ENCODE peak calls at places on chromosomes 12 and 14, in eight cellular contexts. X is stimulated activated CD8-positive, alpha-beta memory T cell treated with anti-CD3 and anti-CD28 coated beads, Interleukin-15, amount 100 ng/mL, for 4 hours; K is stimulated activated CD4-positive, alpha-beta T cell treated with anti-CD3 and anti-CD28 coated beads, Interleukin-15, amount 100 ng/mL, for 24 hours; A is COR-L47; Z is AG20443; G is AG08396; F is AG10803; D is HTR-8/SVneo. I is an unnamed sample.

GRCh38 chr12:116484807-116485206 is 74.4 kb upstream of the MAP1LC3B2 start:
- DNase-seq in F (peak), G (no peak), Z (peak), A (no peak), X (no peak), K (no peak), D (no peak), I (peak)

GRCh38 chr12:58592817-58593216 is 327.5 kb downstream of the LRIG3 start:
- DNase-seq in F (peak), D (no peak), A (no peak), K (no peak), Z (no peak), G (no peak), X (no peak), I (no peak)

GRCh38 chr12:78672033-78672432 is 192.5 kb upstream of the SYT1 start:
- DNase-seq in K (no peak), A (no peak), X (no peak), D (no peak), Z (no peak), F (no peak), G (no peak), I (no peak)

GRCh38 chr12:108701779-108702435 is 29.4 kb downstream of the CORO1C start:
- DNase-seq in Z (peak), A (no peak), G (no peak), K (peak), X (no peak), F (peak), D (no peak), I (no peak)

GRCh38 chr12:77190022-77190421 is 124.7 kb upstream of the E2F7 start:
- DNase-seq in D (no peak), X (no peak), Z (peak), A (no peak), K (no peak), G (peak), F (peak), I (no peak)

GRCh38 chr12:122123051-122123760 is 44.6 kb downstream of the MLXIP start:
- DNase-seq in D (peak), A (peak), F (peak), X (no peak), K (peak), Z (peak), G (peak), I (peak)

GRCh38 chr12:52494518-52494917 is 1.5 kb upstream of the KRT6A start:
- DNase-seq in D (no peak), X (no peak), A (no peak), K (no peak), G (no peak), Z (peak), F (peak), I (no peak)

GRCh38 chr14:94716976-94717375 is 52.9 kb downstream of the GSC start:
- DNase-seq in Z (no peak), G (no peak), F (no peak), D (no peak), X (no peak), A (no peak), K (no peak), I (no peak)

GRCh38 chr12:59030415-59030814 is 110.1 kb upstream of the LRIG3 start:
- DNase-seq in F (no peak), A (no peak), K (no peak), Z (no peak), G (no peak), D (no peak), X (no peak), I (no peak)

GRCh38 chr12:24111591-24111990 is 162.1 kb upstream of the SOX5 start:
- DNase-seq in A (no peak), G (peak), Z (no peak), D (no peak), X (no peak), K (no peak), F (no peak), I (peak)

GRCh38 chr12:15532364-15532977 is 210.2 kb downstream of the PTPRO start:
- DNase-seq in K (peak), A (no peak), G (peak), F (peak), Z (peak), D (peak), X (no peak), I (no peak)

GRCh38 chr12:9052610-9053009 is 63.1 kb downstream of the A2M start:
- DNase-seq in Z (no peak), A (no peak), X (no peak), D (no peak), K (no peak), G (no peak), F (peak), I (no peak)

GRCh38 chr12:79344855-79345840 is 345.6 kb downstream of the PAWR start:
- DNase-seq in X (no peak), D (peak), Z (peak), F (peak), A (peak), K (peak), G (peak), I (no peak)

GRCh38 chr12:121405211-121405610 is 5.3 kb downstream of the RNF34 start:
- DNase-seq in K (no peak), A (no peak), Z (no peak), D (no peak), G (no peak), X (no peak), F (no peak), I (no peak)

GRCh38 chr14:73825551-73826188 is 26.0 kb upstream of the PTGR2 start:
- DNase-seq in G (peak), Z (peak), X (peak), A (peak), F (peak), K (peak), D (peak), I (peak)

GRCh38 chr14:75794615-75795038 is 133.6 kb downstream of the TTLL5 start:
- DNase-seq in F (peak), G (peak), K (no peak), Z (peak), X (no peak), D (peak), A (peak), I (peak)

GRCh38 chr14:101716077-101716950 is 45.2 kb upstream of the PPP2R5C start:
- DNase-seq in A (no peak), D (no peak), G (no peak), X (no peak), K (no peak), Z (no peak), F (no peak), I (peak)

GRCh38 chr14:74595006-74595735 is 16.9 kb downstream of the LTBP2 start:
- DNase-seq in G (peak), F (peak), K (no peak), X (no peak), D (no peak), Z (peak), A (no peak), I (peak)

GRCh38 chr14:102028733-102029132 is 58.1 kb downstream of the HSP90AA1 start:
- DNase-seq in A (no peak), Z (peak), G (peak), F (peak), K (no peak), D (no peak), X (no peak), I (peak)

GRCh38 chr12:62799126-62799736 is 135.7 kb downstream of the PPM1H start:
- DNase-seq in A (peak), G (peak), F (peak), K (peak), Z (peak), D (peak), X (no peak), I (peak)

GRCh38 chr14:93543766-93544165 is 113.0 kb downstream of the UNC79 start:
- DNase-seq in K (no peak), F (peak), A (peak), X (no peak), D (peak), G (no peak), Z (peak), I (no peak)

GRCh38 chr14:55301722-55302121 is 30.5 kb downstream of the FBXO34 start:
- DNase-seq in F (peak), K (no peak), Z (peak), A (no peak), X (no peak), D (peak), G (peak), I (peak)

GRCh38 chr12:71828813-71829212 is 10.7 kb upstream of the TBC1D15 start:
- DNase-seq in K (no peak), F (no peak), G (no peak), Z (no peak), X (no peak), D (no peak), A (no peak), I (no peak)

GRCh38 chr14:105484069-105484996 is 2.4 kb upstream of the CRIP1 start:
- DNase-seq in D (no peak), Z (peak), G (no peak), A (peak), X (no peak), K (no peak), F (peak), I (no peak)

GRCh38 chr12:44654641-44655625 is 221.2 kb downstream of the NELL2 start:
- DNase-seq in F (no peak), X (no peak), D (no peak), Z (no peak), G (no peak), A (no peak), K (no peak), I (peak)

GRCh38 chr14:100532916-100533630 is 54.1 kb downstream of the BEGAIN start:
- DNase-seq in X (no peak), D (no peak), Z (peak), G (peak), K (no peak), F (peak), A (no peak), I (peak)

GRCh38 chr14:73176673-73177072 is 40.4 kb downstream of the PSEN1 start:
- DNase-seq in Z (no peak), D (no peak), F (no peak), A (no peak), X (no peak), G (no peak), K (no peak), I (no peak)

GRCh38 chr12:1435456-1435855 is 158.9 kb downstream of the FBXL14 start:
- DNase-seq in X (no peak), A (no peak), Z (no peak), K (no peak), D (no peak), F (peak), G (no peak), I (no peak)

GRCh38 chr14:21063479-21063878 is 5.9 kb downstream of the RNASE8 start:
- DNase-seq in G (peak), D (peak), Z (peak), F (peak), X (no peak), A (no peak), K (no peak), I (peak)

GRCh38 chr14:68405959-68406358 is 386.9 kb downstream of the ZFP36L1 start:
- DNase-seq in F (peak), G (no peak), A (no peak), K (no peak), D (no peak), X (no peak), Z (no peak), I (peak)

GRCh38 chr12:48004941-48005749 is 869 bp upstream of the COL2A1 start:
- DNase-seq in Z (no peak), G (no peak), F (no peak), X (no peak), K (no peak), D (no peak), A (no peak), I (no peak)

GRCh38 chr12:25526778-25527177 is 26.3 kb downstream of the LMNTD1 start:
- DNase-seq in Z (no peak), G (no peak), A (no peak), F (no peak), K (no peak), D (no peak), X (no peak), I (no peak)

GRCh38 chr12:56590237-56590830 is 39.8 kb downstream of the BAZ2A start:
- DNase-seq in A (no peak), K (peak), X (no peak), F (no peak), G (no peak), Z (no peak), D (no peak), I (no peak)

GRCh38 chr12:89270548-89270947 is 81.8 kb downstream of the DUSP6 start:
- DNase-seq in D (no peak), X (no peak), G (no peak), Z (no peak), A (no peak), K (no peak), F (no peak), I (no peak)

GRCh38 chr12:45730842-45731336 is 1.4 kb downstream of the ARID2 start:
- DNase-seq in Z (no peak), X (no peak), F (peak), K (peak), D (no peak), G (peak), A (no peak), I (peak)

GRCh38 chr12:87848248-87848868 is 180.8 kb downstream of the C12orf50 start:
- DNase-seq in D (peak), X (no peak), A (peak), G (peak), K (no peak), F (peak), Z (peak), I (peak)

GRCh38 chr12:49296836-49297694 is 2.1 kb downstream of the PRPH start:
- DNase-seq in A (peak), F (no peak), G (no peak), Z (peak), X (no peak), D (peak), K (peak), I (peak)

GRCh38 chr12:107130830-107131760 is 37.7 kb upstream of the CRY1 start:
- DNase-seq in D (no peak), K (no peak), A (peak), X (no peak), F (no peak), Z (no peak), G (no peak), I (no peak)

GRCh38 chr14:63928744-63929174 is 76.0 kb downstream of the SYNE2 start:
- DNase-seq in X (no peak), F (peak), A (peak), Z (no peak), K (no peak), G (no peak), D (no peak), I (no peak)

GRCh38 chr12:95116773-95117172 is 43.4 kb upstream of the NR2C1 start:
- DNase-seq in Z (no peak), F (no peak), D (no peak), K (no peak), G (no peak), X (no peak), A (no peak), I (peak)

I was measured in osteoblast.